ENCODE peak calls at places on chromosomes 1 and 21, in nine cellular contexts. One of them, this sample, is unnamed.

GRCh38 chr1:19712928-19713327 is 48.3 kb downstream of the HTR6 start:
- DNase-seq in NCI-H1092: no peak
- DNase-seq in activated CD8-positive, alpha-beta T cell treated with anti-CD3 and anti-CD28 coated beads, Interleukin-2, amount 10 ng/mL, durations not matched to agents 7 days and 5 days: no peak
- DNase-seq in renal cortical epithelial cell: no peak
- DNase-seq in A549: no peak
- DNase-seq in stimulated activated CD8-positive, alpha-beta memory T cell treated with anti-CD3 and anti-CD28 coated beads, Interleukin-4, amount 100 ng/mL, for 1 hour: no peak
- DNase-seq in NCI-H1436: no peak
- DNase-seq in mammary epithelial cell: no peak
- DNase-seq in hepatocyte: no peak
- DNase-seq in this sample: no peak

GRCh38 chr1:77394166-77394565 is 112.3 kb downstream of the AK5 start:
- DNase-seq in mammary epithelial cell: peak
- DNase-seq in renal cortical epithelial cell: no peak
- DNase-seq in hepatocyte: no peak
- DNase-seq in NCI-H1092: no peak
- DNase-seq in NCI-H1436: no peak
- DNase-seq in activated CD8-positive, alpha-beta T cell treated with anti-CD3 and anti-CD28 coated beads, Interleukin-2, amount 10 ng/mL, durations not matched to agents 7 days and 5 days: no peak
- DNase-seq in A549: no peak
- DNase-seq in stimulated activated CD8-positive, alpha-beta memory T cell treated with anti-CD3 and anti-CD28 coated beads, Interleukin-4, amount 100 ng/mL, for 1 hour: no peak
- DNase-seq in this sample: no peak

GRCh38 chr1:1371741-1372711 is 3.0 kb downstream of the AURKAIP1 start:
- DNase-seq in mammary epithelial cell: no peak
- DNase-seq in stimulated activated CD8-positive, alpha-beta memory T cell treated with anti-CD3 and anti-CD28 coated beads, Interleukin-4, amount 100 ng/mL, for 1 hour: peak
- DNase-seq in NCI-H1436: peak
- DNase-seq in hepatocyte: peak
- DNase-seq in activated CD8-positive, alpha-beta T cell treated with anti-CD3 and anti-CD28 coated beads, Interleukin-2, amount 10 ng/mL, durations not matched to agents 7 days and 5 days: peak
- DNase-seq in renal cortical epithelial cell: no peak
- DNase-seq in A549: peak
- DNase-seq in NCI-H1092: no peak
- DNase-seq in this sample: no peak

GRCh38 chr1:15985611-15986272 is 9.8 kb upstream of the ZBTB17 start:
- DNase-seq in mammary epithelial cell: peak
- DNase-seq in NCI-H1436: no peak
- DNase-seq in A549: no peak
- DNase-seq in renal cortical epithelial cell: peak
- DNase-seq in NCI-H1092: no peak
- DNase-seq in activated CD8-positive, alpha-beta T cell treated with anti-CD3 and anti-CD28 coated beads, Interleukin-2, amount 10 ng/mL, durations not matched to agents 7 days and 5 days: no peak
- DNase-seq in stimulated activated CD8-positive, alpha-beta memory T cell treated with anti-CD3 and anti-CD28 coated beads, Interleukin-4, amount 100 ng/mL, for 1 hour: no peak
- DNase-seq in hepatocyte: peak
- DNase-seq in this sample: no peak

GRCh38 chr1:19980298-19980697 is 880 bp upstream of the PLA2G2A start:
- DNase-seq in hepatocyte: no peak
- DNase-seq in renal cortical epithelial cell: no peak
- DNase-seq in NCI-H1092: no peak
- DNase-seq in stimulated activated CD8-positive, alpha-beta memory T cell treated with anti-CD3 and anti-CD28 coated beads, Interleukin-4, amount 100 ng/mL, for 1 hour: no peak
- DNase-seq in NCI-H1436: no peak
- DNase-seq in mammary epithelial cell: no peak
- DNase-seq in A549: no peak
- DNase-seq in activated CD8-positive, alpha-beta T cell treated with anti-CD3 and anti-CD28 coated beads, Interleukin-2, amount 10 ng/mL, durations not matched to agents 7 days and 5 days: no peak
- DNase-seq in this sample: no peak

GRCh38 chr1:154812911-154813816 is 56.9 kb downstream of the KCNN3 start:
- DNase-seq in NCI-H1092: no peak
- DNase-seq in mammary epithelial cell: peak
- DNase-seq in activated CD8-positive, alpha-beta T cell treated with anti-CD3 and anti-CD28 coated beads, Interleukin-2, amount 10 ng/mL, durations not matched to agents 7 days and 5 days: no peak
- DNase-seq in hepatocyte: peak
- DNase-seq in NCI-H1436: peak
- DNase-seq in renal cortical epithelial cell: peak
- DNase-seq in A549: no peak
- DNase-seq in stimulated activated CD8-positive, alpha-beta memory T cell treated with anti-CD3 and anti-CD28 coated beads, Interleukin-4, amount 100 ng/mL, for 1 hour: no peak
- DNase-seq in this sample: no peak

GRCh38 chr1:36984026-36984425 is 50.3 kb downstream of the GRIK3 start:
- DNase-seq in NCI-H1092: no peak
- DNase-seq in activated CD8-positive, alpha-beta T cell treated with anti-CD3 and anti-CD28 coated beads, Interleukin-2, amount 10 ng/mL, durations not matched to agents 7 days and 5 days: no peak
- DNase-seq in NCI-H1436: no peak
- DNase-seq in renal cortical epithelial cell: no peak
- DNase-seq in stimulated activated CD8-positive, alpha-beta memory T cell treated with anti-CD3 and anti-CD28 coated beads, Interleukin-4, amount 100 ng/mL, for 1 hour: no peak
- DNase-seq in A549: no peak
- DNase-seq in mammary epithelial cell: no peak
- DNase-seq in hepatocyte: no peak
- DNase-seq in this sample: no peak

GRCh38 chr1:48667782-48668181 is 108.9 kb downstream of the BEND5 start:
- DNase-seq in hepatocyte: no peak
- DNase-seq in stimulated activated CD8-positive, alpha-beta memory T cell treated with anti-CD3 and anti-CD28 coated beads, Interleukin-4, amount 100 ng/mL, for 1 hour: no peak
- DNase-seq in NCI-H1092: no peak
- DNase-seq in mammary epithelial cell: no peak
- DNase-seq in activated CD8-positive, alpha-beta T cell treated with anti-CD3 and anti-CD28 coated beads, Interleukin-2, amount 10 ng/mL, durations not matched to agents 7 days and 5 days: no peak
- DNase-seq in A549: no peak
- DNase-seq in renal cortical epithelial cell: no peak
- DNase-seq in NCI-H1436: no peak
- DNase-seq in this sample: no peak

GRCh38 chr1:77322061-77322900 is 40.5 kb downstream of the AK5 start:
- DNase-seq in A549: peak
- DNase-seq in mammary epithelial cell: peak
- DNase-seq in NCI-H1436: no peak
- DNase-seq in stimulated activated CD8-positive, alpha-beta memory T cell treated with anti-CD3 and anti-CD28 coated beads, Interleukin-4, amount 100 ng/mL, for 1 hour: no peak
- DNase-seq in hepatocyte: peak
- DNase-seq in NCI-H1092: no peak
- DNase-seq in renal cortical epithelial cell: peak
- DNase-seq in activated CD8-positive, alpha-beta T cell treated with anti-CD3 and anti-CD28 coated beads, Interleukin-2, amount 10 ng/mL, durations not matched to agents 7 days and 5 days: no peak
- DNase-seq in this sample: no peak

GRCh38 chr1:46487818-46488218 is 1.8 kb upstream of the DMBX1 start:
- DNase-seq in stimulated activated CD8-positive, alpha-beta memory T cell treated with anti-CD3 and anti-CD28 coated beads, Interleukin-4, amount 100 ng/mL, for 1 hour: no peak
- DNase-seq in renal cortical epithelial cell: no peak
- DNase-seq in hepatocyte: no peak
- DNase-seq in mammary epithelial cell: no peak
- DNase-seq in A549: peak
- DNase-seq in activated CD8-positive, alpha-beta T cell treated with anti-CD3 and anti-CD28 coated beads, Interleukin-2, amount 10 ng/mL, durations not matched to agents 7 days and 5 days: peak
- DNase-seq in NCI-H1092: no peak
- DNase-seq in NCI-H1436: peak
- DNase-seq in this sample: no peak

GRCh38 chr1:39900662-39901485 is 843 bp downstream of the MYCL start:
- DNase-seq in activated CD8-positive, alpha-beta T cell treated with anti-CD3 and anti-CD28 coated beads, Interleukin-2, amount 10 ng/mL, durations not matched to agents 7 days and 5 days: no peak
- DNase-seq in NCI-H1092: no peak
- DNase-seq in NCI-H1436: peak
- DNase-seq in hepatocyte: peak
- DNase-seq in stimulated activated CD8-positive, alpha-beta memory T cell treated with anti-CD3 and anti-CD28 coated beads, Interleukin-4, amount 100 ng/mL, for 1 hour: no peak
- DNase-seq in renal cortical epithelial cell: no peak
- DNase-seq in A549: no peak
- DNase-seq in mammary epithelial cell: peak
- DNase-seq in this sample: no peak

GRCh38 chr1:81574365-81574764 is 226.4 kb upstream of the ADGRL2 start:
- DNase-seq in A549: no peak
- DNase-seq in NCI-H1436: no peak
- DNase-seq in mammary epithelial cell: no peak
- DNase-seq in activated CD8-positive, alpha-beta T cell treated with anti-CD3 and anti-CD28 coated beads, Interleukin-2, amount 10 ng/mL, durations not matched to agents 7 days and 5 days: no peak
- DNase-seq in NCI-H1092: peak
- DNase-seq in stimulated activated CD8-positive, alpha-beta memory T cell treated with anti-CD3 and anti-CD28 coated beads, Interleukin-4, amount 100 ng/mL, for 1 hour: no peak
- DNase-seq in hepatocyte: no peak
- DNase-seq in renal cortical epithelial cell: no peak
- DNase-seq in this sample: no peak

GRCh38 chr1:59919742-59920141 is 6.8 kb downstream of the CYP2J2 start:
- DNase-seq in stimulated activated CD8-positive, alpha-beta memory T cell treated with anti-CD3 and anti-CD28 coated beads, Interleukin-4, amount 100 ng/mL, for 1 hour: no peak
- DNase-seq in hepatocyte: no peak
- DNase-seq in renal cortical epithelial cell: no peak
- DNase-seq in A549: no peak
- DNase-seq in NCI-H1436: no peak
- DNase-seq in NCI-H1092: no peak
- DNase-seq in activated CD8-positive, alpha-beta T cell treated with anti-CD3 and anti-CD28 coated beads, Interleukin-2, amount 10 ng/mL, durations not matched to agents 7 days and 5 days: no peak
- DNase-seq in mammary epithelial cell: no peak
- DNase-seq in this sample: no peak

GRCh38 chr1:197145451-197146029 is 929 bp downstream of the ASPM start:
- DNase-seq in renal cortical epithelial cell: no peak
- DNase-seq in NCI-H1436: no peak
- DNase-seq in NCI-H1092: no peak
- DNase-seq in activated CD8-positive, alpha-beta T cell treated with anti-CD3 and anti-CD28 coated beads, Interleukin-2, amount 10 ng/mL, durations not matched to agents 7 days and 5 days: peak
- DNase-seq in mammary epithelial cell: no peak
- DNase-seq in hepatocyte: no peak
- DNase-seq in A549: no peak
- DNase-seq in stimulated activated CD8-positive, alpha-beta memory T cell treated with anti-CD3 and anti-CD28 coated beads, Interleukin-4, amount 100 ng/mL, for 1 hour: no peak
- DNase-seq in this sample: no peak

GRCh38 chr1:165235158-165235776 is 121.2 kb downstream of the LMX1A start:
- DNase-seq in NCI-H1092: peak
- DNase-seq in activated CD8-positive, alpha-beta T cell treated with anti-CD3 and anti-CD28 coated beads, Interleukin-2, amount 10 ng/mL, durations not matched to agents 7 days and 5 days: no peak
- DNase-seq in renal cortical epithelial cell: no peak
- DNase-seq in NCI-H1436: no peak
- DNase-seq in A549: no peak
- DNase-seq in hepatocyte: peak
- DNase-seq in mammary epithelial cell: no peak
- DNase-seq in stimulated activated CD8-positive, alpha-beta memory T cell treated with anti-CD3 and anti-CD28 coated beads, Interleukin-4, amount 100 ng/mL, for 1 hour: no peak
- DNase-seq in this sample: no peak

GRCh38 chr1:24857528-24858133 is 72.4 kb downstream of the RUNX3 start:
- DNase-seq in A549: no peak
- DNase-seq in activated CD8-positive, alpha-beta T cell treated with anti-CD3 and anti-CD28 coated beads, Interleukin-2, amount 10 ng/mL, durations not matched to agents 7 days and 5 days: peak
- DNase-seq in NCI-H1092: no peak
- DNase-seq in renal cortical epithelial cell: no peak
- DNase-seq in mammary epithelial cell: no peak
- DNase-seq in NCI-H1436: no peak
- DNase-seq in stimulated activated CD8-positive, alpha-beta memory T cell treated with anti-CD3 and anti-CD28 coated beads, Interleukin-4, amount 100 ng/mL, for 1 hour: no peak
- DNase-seq in hepatocyte: no peak
- DNase-seq in this sample: no peak

GRCh38 chr1:206693029-206693428 is 8.3 kb downstream of the MAPKAPK2 start:
- DNase-seq in NCI-H1092: peak
- DNase-seq in A549: no peak
- DNase-seq in hepatocyte: no peak
- DNase-seq in activated CD8-positive, alpha-beta T cell treated with anti-CD3 and anti-CD28 coated beads, Interleukin-2, amount 10 ng/mL, durations not matched to agents 7 days and 5 days: no peak
- DNase-seq in mammary epithelial cell: no peak
- DNase-seq in NCI-H1436: no peak
- DNase-seq in renal cortical epithelial cell: peak
- DNase-seq in stimulated activated CD8-positive, alpha-beta memory T cell treated with anti-CD3 and anti-CD28 coated beads, Interleukin-4, amount 100 ng/mL, for 1 hour: no peak
- DNase-seq in this sample: no peak

GRCh38 chr21:29189358-29189757 is 58.9 kb downstream of the MAP3K7CL start:
- DNase-seq in activated CD8-positive, alpha-beta T cell treated with anti-CD3 and anti-CD28 coated beads, Interleukin-2, amount 10 ng/mL, durations not matched to agents 7 days and 5 days: no peak
- DNase-seq in A549: no peak
- DNase-seq in NCI-H1436: no peak
- DNase-seq in NCI-H1092: no peak
- DNase-seq in mammary epithelial cell: no peak
- DNase-seq in hepatocyte: no peak
- DNase-seq in renal cortical epithelial cell: peak
- DNase-seq in stimulated activated CD8-positive, alpha-beta memory T cell treated with anti-CD3 and anti-CD28 coated beads, Interleukin-4, amount 100 ng/mL, for 1 hour: no peak
- DNase-seq in this sample: no peak

GRCh38 chr1:32198237-32199042 is 2.0 kb upstream of the CCDC28B start:
- DNase-seq in NCI-H1436: no peak
- DNase-seq in renal cortical epithelial cell: no peak
- DNase-seq in A549: no peak
- DNase-seq in activated CD8-positive, alpha-beta T cell treated with anti-CD3 and anti-CD28 coated beads, Interleukin-2, amount 10 ng/mL, durations not matched to agents 7 days and 5 days: no peak
- DNase-seq in mammary epithelial cell: no peak
- DNase-seq in NCI-H1092: no peak
- DNase-seq in stimulated activated CD8-positive, alpha-beta memory T cell treated with anti-CD3 and anti-CD28 coated beads, Interleukin-4, amount 100 ng/mL, for 1 hour: no peak
- DNase-seq in hepatocyte: no peak
- DNase-seq in this sample: no peak

GRCh38 chr1:100323428-100324106 is 28.7 kb upstream of the CDC14A start:
- DNase-seq in activated CD8-positive, alpha-beta T cell treated with anti-CD3 and anti-CD28 coated beads, Interleukin-2, amount 10 ng/mL, durations not matched to agents 7 days and 5 days: no peak
- DNase-seq in NCI-H1436: no peak
- DNase-seq in hepatocyte: peak
- DNase-seq in A549: no peak
- DNase-seq in mammary epithelial cell: no peak
- DNase-seq in NCI-H1092: no peak
- DNase-seq in stimulated activated CD8-positive, alpha-beta memory T cell treated with anti-CD3 and anti-CD28 coated beads, Interleukin-4, amount 100 ng/mL, for 1 hour: no peak
- DNase-seq in renal cortical epithelial cell: no peak
- DNase-seq in this sample: no peak

GRCh38 chr1:89854140-89854539 is 33.3 kb downstream of the LRRC8D start:
- DNase-seq in NCI-H1092: no peak
- DNase-seq in activated CD8-positive, alpha-beta T cell treated with anti-CD3 and anti-CD28 coated beads, Interleukin-2, amount 10 ng/mL, durations not matched to agents 7 days and 5 days: peak
- DNase-seq in mammary epithelial cell: no peak
- DNase-seq in hepatocyte: no peak
- DNase-seq in stimulated activated CD8-positive, alpha-beta memory T cell treated with anti-CD3 and anti-CD28 coated beads, Interleukin-4, amount 100 ng/mL, for 1 hour: no peak
- DNase-seq in renal cortical epithelial cell: no peak
- DNase-seq in A549: no peak
- DNase-seq in NCI-H1436: no peak
- DNase-seq in this sample: no peak

GRCh38 chr1:227901239-227901905 is 46.4 kb downstream of the WNT9A start:
- DNase-seq in activated CD8-positive, alpha-beta T cell treated with anti-CD3 and anti-CD28 coated beads, Interleukin-2, amount 10 ng/mL, durations not matched to agents 7 days and 5 days: no peak
- DNase-seq in NCI-H1436: no peak
- DNase-seq in NCI-H1092: no peak
- DNase-seq in mammary epithelial cell: no peak
- DNase-seq in stimulated activated CD8-positive, alpha-beta memory T cell treated with anti-CD3 and anti-CD28 coated beads, Interleukin-4, amount 100 ng/mL, for 1 hour: no peak
- DNase-seq in renal cortical epithelial cell: no peak
- DNase-seq in A549: no peak
- DNase-seq in hepatocyte: no peak
- DNase-seq in this sample: no peak

GRCh38 chr1:48470506-48470905 is 1.5 kb downstream of the SPATA6 start:
- DNase-seq in stimulated activated CD8-positive, alpha-beta memory T cell treated with anti-CD3 and anti-CD28 coated beads, Interleukin-4, amount 100 ng/mL, for 1 hour: no peak
- DNase-seq in mammary epithelial cell: peak
- DNase-seq in hepatocyte: no peak
- DNase-seq in renal cortical epithelial cell: no peak
- DNase-seq in A549: no peak
- DNase-seq in NCI-H1092: no peak
- DNase-seq in NCI-H1436: no peak
- DNase-seq in activated CD8-positive, alpha-beta T cell treated with anti-CD3 and anti-CD28 coated beads, Interleukin-2, amount 10 ng/mL, durations not matched to agents 7 days and 5 days: no peak
- DNase-seq in this sample: no peak

GRCh38 chr1:8540266-8540926 is 222.5 kb downstream of the SLC45A1 start:
- DNase-seq in mammary epithelial cell: peak
- DNase-seq in NCI-H1092: no peak
- DNase-seq in hepatocyte: no peak
- DNase-seq in NCI-H1436: no peak
- DNase-seq in A549: no peak
- DNase-seq in renal cortical epithelial cell: peak
- DNase-seq in stimulated activated CD8-positive, alpha-beta memory T cell treated with anti-CD3 and anti-CD28 coated beads, Interleukin-4, amount 100 ng/mL, for 1 hour: no peak
- DNase-seq in activated CD8-positive, alpha-beta T cell treated with anti-CD3 and anti-CD28 coated beads, Interleukin-2, amount 10 ng/mL, durations not matched to agents 7 days and 5 days: no peak
- DNase-seq in this sample: no peak

GRCh38 chr1:201140941-201141260 is 13.4 kb downstream of the TMEM9 start:
- DNase-seq in renal cortical epithelial cell: no peak
- DNase-seq in A549: no peak
- DNase-seq in NCI-H1092: no peak
- DNase-seq in stimulated activated CD8-positive, alpha-beta memory T cell treated with anti-CD3 and anti-CD28 coated beads, Interleukin-4, amount 100 ng/mL, for 1 hour: no peak
- DNase-seq in NCI-H1436: no peak
- DNase-seq in activated CD8-positive, alpha-beta T cell treated with anti-CD3 and anti-CD28 coated beads, Interleukin-2, amount 10 ng/mL, durations not matched to agents 7 days and 5 days: no peak
- DNase-seq in hepatocyte: no peak
- DNase-seq in mammary epithelial cell: no peak
- DNase-seq in this sample: no peak